ENCODE peak calls at places on chromosome 7, in seven cellular contexts. L is HepG2, J is GM23338, S is K562, V is HCT116, A is Panc1, X is A549. H is an unnamed sample.

GRCh38 chr7:29281782-29282541 is 87.4 kb downstream of the CHN2 start:
- DNase-seq in J (no peak), A (no peak), L (peak; percentile 51), X (no peak), S (no peak), V (no peak), H (no peak)

GRCh38 chr7:29651467-29651866 is 87.8 kb downstream of the PRR15 start:
- DNase-seq in X (no peak), A (no peak), S (no peak), V (no peak), J (no peak), L (no peak), H (no peak)

GRCh38 chr7:89104748-89105685 is 309.5 kb upstream of the TEX47 start:
- DNase-seq in X (no peak), L (no peak), V (no peak), A (no peak), J (no peak), S (no peak), H (no peak)

GRCh38 chr7:2521952-2522591 is 2.5 kb downstream of the LFNG start:
- DNase-seq in L (no peak), S (no peak), X (no peak), V (no peak), A (no peak), J (no peak), H (peak; percentile 56)

GRCh38 chr7:6420680-6421079 is 27.1 kb downstream of the DAGLB start:
- DNase-seq in A (no peak), S (no peak), X (no peak), V (no peak), L (no peak), J (no peak), H (no peak)

GRCh38 chr7:109527833-109528232 is 958.2 kb downstream of the DNAJB9 start:
- DNase-seq in A (no peak), X (no peak), S (no peak), J (no peak), L (no peak), V (no peak), H (no peak)

GRCh38 chr7:19122018-19122588 is 4.7 kb upstream of the TWIST1 start:
- DNase-seq in L (no peak), J (peak; percentile 75), S (no peak), A (peak; percentile 22), X (peak; percentile 23), V (peak; percentile 37), H (no peak)

GRCh38 chr7:55574062-55574717 is 1.9 kb upstream of the VOPP1 start:
- DNase-seq in J (no peak), L (no peak), S (no peak), X (no peak), A (no peak), V (no peak), H (no peak)

GRCh38 chr7:16669581-16669980 is 23.6 kb downstream of the BZW2 start:
- DNase-seq in L (no peak), V (no peak), X (no peak), S (no peak), A (no peak), J (no peak), H (no peak)

GRCh38 chr7:780516-780915 is 51.8 kb upstream of the SUN1 start:
- DNase-seq in V (no peak), S (no peak), J (no peak), L (no peak), A (no peak), X (no peak), H (no peak)

GRCh38 chr7:44811093-44811492 is 14.6 kb downstream of the PPIA start:
- DNase-seq in A (no peak), L (peak; percentile 73), S (no peak), J (no peak), X (no peak), V (no peak), H (no peak)

GRCh38 chr7:128790297-128791037 is 1.3 kb upstream of the CCDC136 start:
- DNase-seq in S (no peak), A (no peak), X (no peak), L (no peak), J (peak; percentile 62), V (no peak), H (no peak)

GRCh38 chr7:45080958-45081669 is 7.7 kb downstream of the NACAD start:
- DNase-seq in L (no peak), S (no peak), V (no peak), A (no peak), J (no peak), X (no peak), H (no peak)

GRCh38 chr7:130207642-130208041 is at the start of gene SSMEM1:
- DNase-seq in L (no peak), A (peak; percentile 8), V (no peak), X (no peak), J (no peak), S (peak; percentile 65), H (no peak)

GRCh38 chr7:157430721-157431120 is 93.9 kb downstream of the DNAJB6 start:
- DNase-seq in J (no peak), L (no peak), V (no peak), S (no peak), A (no peak), X (no peak), H (no peak)

GRCh38 chr7:18740579-18740988 is 245.0 kb downstream of the HDAC9 start:
- DNase-seq in J (no peak), L (no peak), A (no peak), V (no peak), X (no peak), S (no peak), H (no peak)

GRCh38 chr7:32500922-32501341 is 5.6 kb downstream of the AVL9 start:
- DNase-seq in V (no peak), L (no peak), A (no peak), J (no peak), X (no peak), S (no peak), H (peak; percentile 42)

GRCh38 chr7:32494946-32495297 is 367 bp upstream of the AVL9 start:
- DNase-seq in J (no peak), V (no peak), X (no peak), S (no peak), L (no peak), A (no peak), H (no peak)

GRCh38 chr7:32501522-32501921 is 6.2 kb downstream of the AVL9 start:
- DNase-seq in V (peak; percentile 24), X (no peak), L (peak; percentile 49), A (no peak), S (no peak), J (no peak), H (no peak)

GRCh38 chr7:32495298-32496051 is at the start of gene AVL9:
- DNase-seq in L (peak; percentile 91), A (peak; percentile 79), V (peak; percentile 90), J (peak; percentile 97), S (peak; percentile 98), X (peak; percentile 82), H (peak; percentile 80)

DNA sequence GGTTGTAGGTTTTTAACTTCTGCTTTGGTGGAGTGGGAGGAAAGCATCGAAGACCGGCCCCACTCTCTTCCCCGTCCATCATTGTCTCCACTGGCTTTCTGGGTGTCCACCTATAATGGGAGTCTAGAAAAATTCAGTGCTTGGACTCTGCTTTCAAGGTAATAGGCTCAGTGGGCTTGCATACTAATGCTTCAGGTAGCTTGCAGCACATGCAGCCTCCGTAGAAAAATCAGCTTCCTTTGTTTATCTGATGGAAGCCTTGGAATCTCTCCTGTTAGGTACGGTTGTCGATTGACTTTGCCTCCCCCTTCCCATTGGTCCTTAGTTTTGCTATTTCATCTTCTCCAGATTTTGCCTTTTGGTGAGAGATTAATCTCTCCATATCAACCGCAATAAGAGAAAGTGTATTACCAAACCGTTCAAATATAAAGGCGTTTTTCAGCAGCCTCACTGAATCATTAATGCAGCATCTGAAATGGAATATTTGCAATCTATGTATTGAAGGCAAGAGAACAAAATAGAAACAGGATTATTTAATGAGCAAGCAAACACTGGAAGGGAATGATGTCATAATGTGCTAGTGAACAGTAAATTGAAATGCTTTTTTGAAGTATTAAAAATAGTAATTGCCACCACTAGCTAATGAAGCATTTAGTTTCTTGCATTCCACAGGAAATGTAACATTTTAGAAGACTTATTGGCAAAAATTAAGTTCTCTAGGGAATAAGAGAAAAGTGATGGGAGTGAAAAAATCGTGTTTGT is 944 bp downstream of the AVL9 start:
- DNase-seq in A (no peak), L (no peak), X (peak; percentile 30), J (peak; percentile 55), V (no peak), S (peak; percentile 29), H (no peak)
- H3K4me3 ChIP-seq in A (peak overlapping the region; percentile 79), L (peak overlapping the region; percentile 90), X (peak overlapping the region; percentile 88), J (peak overlapping the region; percentile 72), V (peak overlapping the region; percentile 81), S (peak overlapping the region; percentile 57), H (peak overlapping the region; percentile 85)

GRCh38 chr7:25726682-25727357 is 425.2 kb upstream of the NFE2L3 start:
- DNase-seq in A (no peak), V (no peak), X (no peak), L (no peak), J (no peak), S (no peak), H (no peak)
- H3K27ac ChIP-seq in A (no peak overlapping the region), V (no peak overlapping the region), X (no peak overlapping the region), L (no peak overlapping the region), J (no peak overlapping the region), S (peak overlapping the region; percentile 26), H (no peak overlapping the region)

GRCh38 chr7:140342732-140343514 is 55.4 kb downstream of the SLC37A3 start:
- DNase-seq in X (peak; percentile 16), J (peak; percentile 80), S (peak; percentile 59), V (peak; percentile 8), A (no peak), L (peak; percentile 29), H (peak; percentile 81)
- TF ChIP-seq REST in X (no peak), J (no peak), S (no peak), V (no peak), A (no peak), L (no peak), H (no peak)

GRCh38 chr7:47537716-47538640 is 43.9 kb downstream of the TNS3 start:
- DNase-seq in L (no peak), V (no peak), S (no peak), A (no peak), J (peak; percentile 13), X (no peak), H (no peak)
- H3K4me3 ChIP-seq in L (peak overlapping the region; percentile 72), V (no peak overlapping the region), S (no peak overlapping the region), A (peak overlapping the region; percentile 42), J (peak overlapping the region; percentile 63), X (no peak overlapping the region), H (no peak overlapping the region)